ENCODE peak calls at places on chromosomes 6 and 20, in eight cellular contexts. A, E, S, D, V, F, G and H are unnamed samples.

GRCh38 chr6:33828452-33828763 is 24.6 kb upstream of the MLN start:
- DNase-seq in F (no peak), S (no peak), D (no peak), V (no peak), E (no peak), A (no peak), G (no peak), H (no peak)

GRCh38 chr6:90446164-90446563 is 140.7 kb downstream of the MAP3K7 start:
- DNase-seq in G (no peak), E (no peak), S (no peak), V (no peak), D (peak), A (no peak), F (no peak), H (no peak)

GRCh38 chr6:3386374-3386857 is 70.4 kb downstream of the SLC22A23 start:
- DNase-seq in D (no peak), S (peak), A (peak), E (no peak), F (no peak), G (no peak), V (no peak), H (no peak)

GRCh38 chr6:24581084-24581669 is 64.8 kb downstream of the KIAA0319 start:
- DNase-seq in G (peak), F (peak), E (peak), D (peak), V (peak), S (peak), A (peak), H (no peak)

GRCh38 chr6:154683756-154684523 is 49.3 kb upstream of the SCAF8 start:
- DNase-seq in A (no peak), F (no peak), G (no peak), S (no peak), E (peak), V (peak), D (no peak), H (no peak)

GRCh38 chr6:163756079-163756478 is 341.6 kb downstream of the QKI start:
- DNase-seq in E (peak), A (no peak), V (peak), G (no peak), S (no peak), F (no peak), D (no peak), H (no peak)

GRCh38 chr6:24064106-24064505 is 61.9 kb upstream of the NRSN1 start:
- DNase-seq in V (peak), E (peak), A (no peak), D (peak), G (no peak), S (no peak), F (no peak), H (no peak)

GRCh38 chr20:39871013-39871412 is 818.0 kb downstream of the MAFB start:
- DNase-seq in A (no peak), E (no peak), V (no peak), S (no peak), G (no peak), D (no peak), F (no peak), H (no peak)

GRCh38 chr20:16575390-16576140 is 2.3 kb upstream of the KIF16B start:
- DNase-seq in V (no peak), A (no peak), E (no peak), F (no peak), S (no peak), G (no peak), D (no peak), H (no peak)